ENCODE peak calls at places on chromosomes 11 and 22, in ten cellular contexts. A is IMR-90; F is fibroblast of lung; D is cardiac muscle cell; P is small intestine; W is naive thymus-derived CD4-positive, alpha-beta T cell; R is body of pancreas; J is GM23338; Q is effector memory CD4-positive, alpha-beta T cell; H is HepG2. I is an unnamed sample.

GRCh38 chr11:88103337-88104206 is 71.7 kb downstream of the RAB38 start:
- DNase-seq in A (peak; percentile 58), F (peak; percentile 45), D (peak; percentile 77), P (peak; percentile 32), W (peak; percentile 9), R (peak; percentile 62), J (peak; percentile 97), Q (no peak), H (peak; percentile 52), I (peak; percentile 69)

GRCh38 chr11:9047986-9048522 is 43.3 kb downstream of the SCUBE2 start:
- DNase-seq in A (peak; percentile 34), F (peak; percentile 83), D (peak; percentile 77), P (no peak), W (no peak), R (no peak), J (peak; percentile 22), Q (no peak), H (no peak), I (no peak)

GRCh38 chr11:61266602-61267001 is 25.6 kb downstream of the PGA5 start:
- DNase-seq in A (no peak), F (no peak), D (no peak), P (peak; percentile 77), W (no peak), R (no peak), J (no peak), Q (no peak), H (no peak), I (no peak)

GRCh38 chr11:76048763-76049162 is 157.5 kb downstream of the WNT11 start:
- DNase-seq in A (no peak), F (no peak), D (no peak), P (no peak), W (no peak), R (peak; percentile 64), J (peak; percentile 77), Q (no peak), H (no peak), I (no peak)

GRCh38 chr11:72072348-72072747 is 8.0 kb downstream of the NUMA1 start:
- DNase-seq in A (peak; percentile 82), F (peak; percentile 71), D (peak; percentile 78), P (peak; percentile 26), W (no peak), R (no peak), J (peak; percentile 12), Q (no peak), H (peak; percentile 44), I (no peak)

GRCh38 chr11:108693852-108694251 is 29.0 kb downstream of the DDX10 start:
- DNase-seq in A (peak; percentile 63), F (peak; percentile 48), D (peak; percentile 30), P (no peak), W (no peak), R (no peak), J (no peak), Q (no peak), H (no peak), I (no peak)

GRCh38 chr22:39656495-39657490 is 86.2 kb downstream of the CACNA1I start:
- DNase-seq in A (no peak), F (no peak), D (no peak), P (no peak), W (no peak), R (peak; percentile 34), J (no peak), Q (no peak), H (no peak), I (no peak)

GRCh38 chr11:128467610-128468041 is 119.7 kb downstream of the ETS1 start:
- DNase-seq in A (peak; percentile 100), F (peak; percentile 94), D (peak; percentile 78), P (no peak), W (no peak), R (no peak), J (no peak), Q (peak; percentile 63), H (peak; percentile 74), I (peak; percentile 60)

GRCh38 chr11:104873252-104873651 is 25.0 kb downstream of the CASP12 start:
- DNase-seq in A (no peak), F (no peak), D (no peak), P (no peak), W (no peak), R (no peak), J (peak; percentile 56), Q (no peak), H (no peak), I (no peak)

GRCh38 chr11:104879514-104880190 is 18.6 kb downstream of the CASP12 start:
- DNase-seq in A (no peak), F (no peak), D (no peak), P (no peak), W (no peak), R (no peak), J (no peak), Q (no peak), H (no peak), I (no peak)

GRCh38 chr11:104876324-104876723 is 21.9 kb downstream of the CASP12 start:
- DNase-seq in A (no peak), F (no peak), D (no peak), P (no peak), W (no peak), R (no peak), J (no peak), Q (no peak), H (no peak), I (no peak)

GRCh38 chr11:104881117-104881794 is 17.0 kb downstream of the CASP12 start:
- DNase-seq in A (no peak), F (no peak), D (no peak), P (no peak), W (no peak), R (no peak), J (no peak), Q (no peak), H (no peak), I (no peak)

DNA sequence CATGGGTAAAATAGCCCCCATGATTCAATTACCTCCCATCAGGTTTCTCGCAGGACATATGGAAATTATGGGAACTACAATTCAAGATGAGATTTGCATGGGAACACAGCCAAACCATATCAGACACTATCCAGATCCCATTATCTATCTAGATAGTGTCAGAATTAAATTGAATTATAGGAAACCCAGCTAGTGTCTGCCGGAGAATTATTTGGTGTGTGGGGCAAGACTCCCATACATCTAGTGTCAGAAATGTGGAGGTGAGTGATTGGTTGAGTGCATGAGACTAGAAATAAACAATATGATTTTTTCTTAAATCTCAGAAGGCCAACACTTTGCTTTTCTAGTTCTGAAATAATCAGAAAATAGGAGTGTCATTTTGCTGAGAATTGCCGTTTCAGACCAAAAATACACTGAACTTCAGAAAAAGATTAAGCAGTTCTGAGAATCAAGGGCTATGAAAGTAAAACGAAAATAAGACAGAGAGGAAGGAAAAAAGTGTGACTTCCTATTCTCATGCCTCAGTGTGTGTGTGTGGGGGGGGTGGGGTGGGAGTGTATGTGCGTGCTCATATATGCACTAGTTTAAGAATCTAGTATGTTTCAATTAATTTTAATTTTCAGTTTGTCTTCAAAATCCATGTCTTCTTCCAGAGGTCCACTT is 21.3 kb downstream of the CASP12 start:
- DNase-seq in A (no peak), F (no peak), D (no peak), P (peak; percentile 43), W (peak; percentile 6), R (no peak), J (no peak), Q (no peak), H (no peak), I (no peak)
- H3K27ac ChIP-seq in A (no peak overlapping the region), F (no peak overlapping the region), D (no peak overlapping the region), P (peak overlapping the region; percentile 20), W (peak overlapping the region; percentile 64), R (no peak overlapping the region), J (no peak overlapping the region), Q (peak overlapping the region; percentile 48), H (no peak overlapping the region), I (no peak overlapping the region)

GRCh38 chr22:24001314-24001713 is 3.9 kb downstream of the GSTT4 start:
- DNase-seq in A (no peak), F (no peak), D (no peak), P (no peak), W (no peak), R (no peak), J (peak; percentile 76), Q (no peak), H (no peak), I (no peak)

GRCh38 chr22:24002849-24003248 is 2.4 kb downstream of the GSTT4 start:
- DNase-seq in A (no peak), F (no peak), D (no peak), P (no peak), W (no peak), R (no peak), J (no peak), Q (no peak), H (no peak), I (no peak)

GRCh38 chr22:24002272-24002671 is 3.0 kb downstream of the GSTT4 start:
- DNase-seq in A (no peak), F (no peak), D (no peak), P (no peak), W (no peak), R (no peak), J (no peak), Q (no peak), H (no peak), I (no peak)

GRCh38 chr22:23997092-23997491 is 8.2 kb downstream of the GSTT4 start:
- DNase-seq in A (no peak), F (no peak), D (no peak), P (no peak), W (no peak), R (no peak), J (no peak), Q (no peak), H (peak; percentile 64), I (no peak)
- H3K27ac ChIP-seq in A (no peak overlapping the region), F (no peak overlapping the region), D (no peak overlapping the region), P (no peak overlapping the region), W (no peak overlapping the region), R (no peak overlapping the region), J (no peak overlapping the region), Q (no peak overlapping the region), H (no peak overlapping the region), I (no peak overlapping the region)

GRCh38 chr11:97290444-97291041 is 900.7 kb downstream of the JRKL start:
- DNase-seq in A (no peak), F (no peak), D (no peak), P (no peak), W (no peak), R (no peak), J (no peak), Q (no peak), H (no peak), I (no peak)

GRCh38 chr11:97289823-97290222 is 900.0 kb downstream of the JRKL start:
- DNase-seq in A (no peak), F (no peak), D (no peak), P (no peak), W (no peak), R (no peak), J (no peak), Q (no peak), H (no peak), I (no peak)
- H3K27ac ChIP-seq in A (no peak overlapping the region), F (no peak overlapping the region), D (peak overlapping the region; percentile 49), P (no peak overlapping the region), W (no peak overlapping the region), R (no peak overlapping the region), J (no peak overlapping the region), Q (no peak overlapping the region), H (no peak overlapping the region), I (no peak overlapping the region)

DNA sequence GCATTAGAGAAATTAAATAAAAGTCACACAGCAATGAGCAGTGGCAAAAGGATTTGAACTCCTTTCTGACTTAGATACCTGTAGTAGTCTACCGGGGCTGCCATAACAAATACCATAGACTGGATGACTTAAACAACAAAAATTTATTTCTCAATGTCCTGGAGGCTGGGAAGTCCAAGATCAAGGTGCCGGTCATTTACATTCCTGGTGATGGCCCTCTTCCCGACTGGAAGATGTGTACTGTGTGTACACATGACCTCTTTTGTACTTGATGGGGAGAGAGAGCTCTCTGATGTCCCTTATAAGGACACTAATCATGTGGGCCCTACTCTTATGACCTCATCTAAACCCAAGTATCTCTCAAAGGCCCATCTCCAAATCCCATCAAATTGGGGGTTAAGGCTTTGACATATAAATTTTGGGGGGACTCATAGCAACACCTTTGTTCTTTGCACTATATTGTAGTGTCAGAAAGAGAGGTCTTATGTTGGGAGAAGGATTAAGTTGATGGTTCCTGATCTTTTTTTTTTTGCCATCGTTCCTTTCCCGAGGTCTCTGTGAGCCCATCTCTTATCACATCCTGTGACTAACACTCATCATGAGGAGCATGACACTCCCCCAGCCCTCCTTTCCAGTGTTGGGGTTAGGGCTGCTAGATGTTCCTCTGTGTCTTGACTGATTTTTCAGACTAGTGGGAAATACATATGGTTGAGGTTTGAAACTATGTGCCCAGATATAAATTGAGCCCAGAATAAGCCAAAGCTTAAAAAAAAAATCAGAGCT is 104.3 kb downstream of the TRAF6 start:
- DNase-seq in A (no peak), F (no peak), D (peak; percentile 28), P (no peak), W (no peak), R (no peak), J (no peak), Q (no peak), H (no peak), I (no peak)
- H3K27ac ChIP-seq in A (no peak overlapping the region), F (no peak overlapping the region), D (no peak overlapping the region), P (no peak overlapping the region), W (no peak overlapping the region), R (no peak overlapping the region), J (no peak overlapping the region), Q (no peak overlapping the region), H (no peak overlapping the region), I (no peak overlapping the region)